ENCODE peak calls at places on chromosome 4, in six cellular contexts. A is MM.1S, V is brain microvascular endothelial cell, Z is neural progenitor cell, G is GM20000, H is stomach. S is an unnamed sample.

GRCh38 chr4:133178960-133179359 is 29.9 kb downstream of the PCDH10 start:
- DNase-seq in H (no peak), G (no peak), A (no peak), Z (no peak), V (no peak), S (no peak)

GRCh38 chr4:76458829-76459228 is 23.8 kb downstream of the SHROOM3 start:
- DNase-seq in V (no peak), G (no peak), Z (peak; percentile 95), A (no peak), H (no peak), S (no peak)

GRCh38 chr4:579543-580175 is 3.6 kb upstream of the TMEM271 start:
- DNase-seq in H (no peak), G (no peak), V (no peak), Z (no peak), A (no peak), S (no peak)

GRCh38 chr4:181674315-181674714 is 568.9 kb upstream of the TENM3 start:
- DNase-seq in V (no peak), Z (no peak), A (no peak), G (no peak), H (no peak), S (no peak)

GRCh38 chr4:89136525-89136924 is 25.2 kb downstream of the TIGD2 start:
- DNase-seq in G (no peak), V (peak; percentile 45), H (no peak), A (no peak), Z (no peak), S (no peak)

GRCh38 chr4:5924466-5925125 is 31.7 kb upstream of the CRMP1 start:
- DNase-seq in A (no peak), V (no peak), Z (no peak), H (no peak), G (no peak), S (no peak)

GRCh38 chr4:103482893-103483292 is 236.9 kb downstream of the TACR3 start:
- DNase-seq in H (no peak), Z (no peak), G (no peak), V (no peak), A (no peak), S (no peak)

GRCh38 chr4:152585036-152585439 is 49.1 kb upstream of the FBXW7 start:
- DNase-seq in V (no peak), Z (no peak), H (no peak), G (peak; percentile 38), A (peak; percentile 76), S (no peak)

GRCh38 chr4:147334478-147334877 is 146.4 kb upstream of the EDNRA start:
- DNase-seq in A (no peak), G (no peak), V (no peak), H (no peak), Z (no peak), S (no peak)

GRCh38 chr4:27018076-27018475 is 157.4 kb downstream of the STIM2 start:
- DNase-seq in H (no peak), Z (no peak), G (no peak), V (no peak), A (no peak), S (no peak)

GRCh38 chr4:21802406-21802805 is 146.2 kb downstream of the KCNIP4 start:
- DNase-seq in H (no peak), Z (no peak), G (no peak), A (no peak), V (peak; percentile 54), S (no peak)

GRCh38 chr4:120821986-120822385 is 100.5 kb downstream of the PRDM5 start:
- DNase-seq in A (no peak), V (no peak), Z (no peak), G (no peak), H (no peak), S (no peak)

GRCh38 chr4:24666316-24666715 is 82.0 kb upstream of the DHX15 start:
- DNase-seq in V (no peak), A (no peak), Z (no peak), H (no peak), G (no peak), S (no peak)

GRCh38 chr4:139791681-139792080 is 126.1 kb downstream of the MGST2 start:
- DNase-seq in Z (no peak), G (no peak), H (no peak), V (no peak), A (no peak), S (no peak)

GRCh38 chr4:131388277-131388676 is 1760.8 kb upstream of the PCDH10 start:
- DNase-seq in Z (no peak), V (no peak), H (no peak), G (no peak), A (no peak), S (no peak)

GRCh38 chr4:120085705-120086104 is 19.1 kb upstream of the MAD2L1 start:
- DNase-seq in A (no peak), V (no peak), G (no peak), Z (no peak), H (no peak), S (no peak)

GRCh38 chr4:129371901-129372300 is 275.9 kb downstream of the C4orf33 start:
- DNase-seq in H (no peak), A (no peak), Z (no peak), G (no peak), V (no peak), S (no peak)

GRCh38 chr4:48369248-48369647 is 27.9 kb downstream of the SLAIN2 start:
- DNase-seq in G (no peak), H (no peak), Z (no peak), V (no peak), A (no peak), S (no peak)

DNA sequence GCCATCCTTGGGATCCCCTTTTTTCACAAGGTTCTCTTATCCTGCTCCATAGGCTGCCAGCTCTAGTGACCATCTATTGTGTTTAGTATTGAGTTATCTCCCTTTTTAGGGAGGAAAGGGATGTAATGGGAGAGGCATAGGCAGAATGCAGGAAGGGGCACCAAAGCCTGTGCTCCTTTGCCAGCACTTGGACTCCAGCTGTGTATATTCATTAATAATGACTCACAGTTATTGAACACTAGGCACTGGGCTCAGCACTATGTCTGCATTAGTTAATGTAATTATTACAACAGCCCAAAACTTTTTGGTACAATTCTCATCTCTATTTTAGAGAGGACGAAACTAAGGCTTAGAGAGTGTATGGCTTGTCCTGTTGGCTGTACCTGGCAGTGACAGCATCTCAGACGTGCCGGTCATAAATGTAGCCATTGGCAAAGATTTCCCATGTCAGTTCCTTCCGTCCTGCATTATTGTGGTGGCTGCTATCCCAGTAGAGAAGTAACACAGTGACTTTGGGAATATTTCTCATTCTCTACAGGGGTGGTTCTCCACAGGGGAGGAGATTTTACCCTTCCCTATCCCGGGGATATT is 90.3 kb downstream of the AFF1 start:
- DNase-seq in G (no peak), Z (no peak), V (no peak), H (no peak), A (no peak), S (no peak)
- TF ChIP-seq CTCF in G (no peak), Z (no peak), V (no peak), H (no peak), A (no peak), S (no peak)

GRCh38 chr4:151407018-151407417 is 2.0 kb upstream of the FHIP1A start:
- DNase-seq in H (no peak), G (no peak), A (no peak), Z (no peak), V (no peak), S (no peak)

GRCh38 chr4:151409470-151410313 is 716 bp downstream of the FHIP1A start:
- DNase-seq in V (no peak), H (peak; percentile 49), Z (peak; percentile 68), G (peak; percentile 28), A (no peak), S (no peak)

GRCh38 chr4:151407466-151408379 is 1.3 kb upstream of the FHIP1A start:
- DNase-seq in G (peak; percentile 83), Z (peak; percentile 10), V (no peak), H (peak; percentile 58), A (peak; percentile 95), S (peak; percentile 63)

GRCh38 chr4:151408380-151408629 is 671 bp upstream of the FHIP1A start:
- DNase-seq in G (peak; percentile 47), V (no peak), A (no peak), Z (no peak), H (no peak), S (no peak)

GRCh38 chr4:151408630-151409469 is at the start of gene FHIP1A:
- DNase-seq in A (peak; percentile 95), H (peak; percentile 95), Z (peak; percentile 95), G (peak; percentile 89), V (peak; percentile 57), S (peak; percentile 45)
- TF ChIP-seq CTCF in A (peak; percentile 5), H (no peak), Z (no peak), G (no peak), V (peak; percentile 39), S (no peak)

GRCh38 chr4:114373508-114373907 is 225.1 kb upstream of the UGT8 start:
- DNase-seq in H (no peak), V (no peak), G (no peak), A (no peak), Z (no peak), S (no peak)

GRCh38 chr4:114383721-114384120 is 214.9 kb upstream of the UGT8 start:
- DNase-seq in A (no peak), Z (no peak), H (no peak), V (peak; percentile 91), G (no peak), S (no peak)

GRCh38 chr4:114383055-114383454 is 215.6 kb upstream of the UGT8 start:
- DNase-seq in H (no peak), A (no peak), V (no peak), G (no peak), Z (no peak), S (no peak)

DNA sequence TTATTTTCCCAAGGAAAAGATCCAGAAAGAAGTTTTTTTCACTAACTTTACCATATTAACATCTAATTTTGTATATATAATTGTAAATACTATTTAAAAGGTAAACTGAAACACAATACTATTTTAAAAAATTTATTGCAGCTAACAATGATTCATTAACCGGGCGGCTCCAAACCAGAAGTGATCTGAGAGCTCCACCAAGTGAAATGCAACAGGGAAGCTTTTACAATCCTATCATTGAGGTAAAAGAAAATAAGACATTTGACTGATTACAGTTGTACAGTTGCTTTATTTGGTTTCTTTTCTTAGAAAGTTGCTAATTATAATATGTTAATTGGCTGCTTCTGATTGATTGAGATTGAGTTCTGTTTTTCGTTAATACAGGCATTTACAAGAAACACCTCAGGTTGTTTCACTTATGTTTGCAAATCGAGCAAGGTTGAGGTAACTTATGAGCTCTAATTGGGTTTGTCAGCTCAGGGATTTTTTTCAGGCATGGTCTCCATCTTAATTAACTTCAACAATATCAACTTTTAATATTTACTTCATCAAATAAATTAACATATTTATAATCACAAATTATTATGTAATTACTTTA is 220.2 kb upstream of the UGT8 start:
- DNase-seq in A (no peak), H (no peak), G (no peak), Z (no peak), V (peak; percentile 24), S (no peak)
- TF ChIP-seq CTCF in A (no peak), H (no peak), G (no peak), Z (peak; percentile 53), V (peak; percentile 71), S (no peak)

DNA sequence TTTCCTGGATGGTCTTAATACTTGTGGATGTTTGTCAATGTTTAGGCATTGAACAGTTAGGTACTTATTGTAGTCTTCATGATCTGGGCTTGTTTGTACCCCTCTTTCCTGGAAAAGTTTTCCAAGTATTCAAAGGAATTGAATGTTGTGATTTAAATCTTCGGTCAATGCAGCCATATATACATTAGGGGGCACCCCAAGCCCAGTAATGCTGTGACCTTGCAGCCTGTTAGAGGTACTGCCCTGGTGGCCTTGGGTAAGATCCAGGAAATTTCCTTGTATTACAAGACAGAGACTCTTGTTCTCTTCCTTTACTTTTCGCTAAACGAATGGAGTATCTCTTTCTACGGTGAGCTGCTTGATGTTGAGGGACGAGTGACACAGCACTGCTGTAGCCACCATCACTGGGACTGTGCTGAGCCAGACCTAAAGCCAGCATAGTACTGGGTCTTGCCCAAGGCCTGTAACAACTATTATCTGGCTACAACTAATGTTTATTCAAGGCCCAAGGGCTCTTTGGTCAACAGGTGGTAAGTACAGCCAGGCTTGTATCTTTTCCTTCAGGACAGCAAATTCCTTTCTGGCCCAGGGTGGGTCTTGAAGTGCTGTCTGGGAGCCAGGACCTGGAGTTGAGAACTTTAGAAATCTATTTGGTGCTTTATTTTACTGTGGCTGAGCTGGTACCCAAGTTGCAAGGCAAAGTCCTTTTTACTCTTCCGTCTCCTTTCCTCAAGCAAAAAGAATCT is 118.3 kb upstream of the ATOH1 start:
- DNase-seq in H (no peak), A (no peak), V (no peak), G (peak; percentile 12), Z (peak; percentile 65), S (no peak)
- TF ChIP-seq CTCF in H (peak; percentile 26), A (peak; percentile 29), V (peak; percentile 18), G (peak; percentile 35), Z (peak; percentile 68), S (no peak)